ENCODE peak calls at places on chromosome 19, in four cellular contexts. B, X, I and M are unnamed samples. For H3K4me1, the result is how much of the 10 kb centered on the place peaks cover.

GRCh38 chr19:35703343-35703742 is 1.0 kb upstream of the ZBTB32 start:
- DNase-seq in X (no peak), B (no peak), I (no peak), M (no peak)

GRCh38 chr19:48913114-48913513 is 13.0 kb downstream of the NUCB1 start:
- DNase-seq in X (no peak), B (no peak), I (no peak), M (peak)

GRCh38 chr19:6761053-6761676 is 6.1 kb downstream of the SH2D3A start:
- DNase-seq in B (no peak), I (no peak), X (no peak), M (no peak)

GRCh38 chr19:40803857-40804782 is 5.1 kb downstream of the EGLN2 start:
- DNase-seq in I (no peak), X (peak), B (no peak), M (peak)

GRCh38 chr19:55488986-55489710 is 912 bp downstream of the SSC5D start:
- DNase-seq in I (no peak), X (no peak), B (no peak), M (no peak)

GRCh38 chr19:45376045-45376724 is 5.8 kb upstream of the ERCC2 start:
- DNase-seq in B (peak), X (no peak), I (peak), M (no peak)

GRCh38 chr19:8396563-8397203 is 6.5 kb downstream of the RAB11B start:
- DNase-seq in X (peak), I (peak), B (no peak), M (peak)

GRCh38 chr19:15136234-15136954 is 29.2 kb downstream of the SYDE1 start:
- DNase-seq in B (no peak), I (peak), X (no peak), M (no peak)

GRCh38 chr19:49863935-49864320 is 3.4 kb downstream of the PNKP start:
- DNase-seq in I (no peak), B (no peak), X (no peak), M (no peak)

GRCh38 chr19:4914736-4915501 is 5.6 kb downstream of the UHRF1 start:
- DNase-seq in B (no peak), I (peak), X (peak), M (peak)

GRCh38 chr19:50173144-50173543 is 10.1 kb upstream of the IZUMO2 start:
- DNase-seq in B (no peak), X (no peak), I (no peak), M (no peak)

GRCh38 chr19:49151339-49152217 is 3.6 kb downstream of the HRC start:
- DNase-seq in B (no peak), X (peak), I (peak), M (no peak)

GRCh38 chr19:31351212-31352193 is 2.3 kb upstream of the TSHZ3 start:
- DNase-seq in I (peak), X (no peak), B (no peak), M (peak)

GRCh38 chr19:4534836-4535658 is at the start of gene PLIN5:
- DNase-seq in X (peak), B (peak), I (peak), M (peak)

GRCh38 chr19:32581704-32582164 is 744 bp downstream of the PDCD5 start:
- DNase-seq in I (peak), B (no peak), X (no peak), M (no peak)

GRCh38 chr19:3243851-3244700 is 19.6 kb downstream of the CELF5 start:
- DNase-seq in X (peak), I (peak), B (peak), M (no peak)

GRCh38 chr19:49335784-49336481 is 727 bp downstream of the CD37 start:
- DNase-seq in X (no peak), B (no peak), I (no peak), M (no peak)

GRCh38 chr19:13069415-13070369 is 33.0 kb downstream of the LYL1 start:
- DNase-seq in X (no peak), B (no peak), I (no peak), M (no peak)

GRCh38 chr19:2812414-2813234 is 7.0 kb upstream of the ZNF554 start:
- DNase-seq in I (no peak), X (no peak), B (no peak), M (no peak)

GRCh38 chr19:13872695-13873389 is 4.1 kb upstream of the NANOS3 start:
- DNase-seq in B (peak), I (no peak), X (no peak), M (peak)

GRCh38 chr19:19632661-19633060 is 4.6 kb upstream of the LPAR2 start:
- DNase-seq in B (no peak), I (no peak), X (no peak), M (no peak)

GRCh38 chr19:43957891-43958290 is 6.9 kb downstream of the ZNF221 start:
- DNase-seq in I (peak), X (no peak), B (no peak), M (no peak)

GRCh38 chr19:4518345-4519171 is at the start of gene PLIN4:
- DNase-seq in I (peak), B (no peak), X (no peak), M (no peak)

GRCh38 chr19:8151499-8152035 is 2.2 kb upstream of the FBN3 start:
- DNase-seq in X (no peak), B (no peak), I (no peak), M (no peak)

GRCh38 chr19:14556662-14557188 is 15.1 kb downstream of the NDUFB7 start:
- DNase-seq in I (peak), X (peak), B (peak), M (peak)

GRCh38 chr19:33221641-33222040 is 4.0 kb downstream of the SLC7A10 start:
- DNase-seq in I (peak), B (no peak), X (no peak), M (no peak)

GRCh38 chr19:42135836-42136235 is 3.6 kb upstream of the POU2F2 start:
- DNase-seq in X (no peak), I (no peak), B (no peak), M (no peak)

DNA sequence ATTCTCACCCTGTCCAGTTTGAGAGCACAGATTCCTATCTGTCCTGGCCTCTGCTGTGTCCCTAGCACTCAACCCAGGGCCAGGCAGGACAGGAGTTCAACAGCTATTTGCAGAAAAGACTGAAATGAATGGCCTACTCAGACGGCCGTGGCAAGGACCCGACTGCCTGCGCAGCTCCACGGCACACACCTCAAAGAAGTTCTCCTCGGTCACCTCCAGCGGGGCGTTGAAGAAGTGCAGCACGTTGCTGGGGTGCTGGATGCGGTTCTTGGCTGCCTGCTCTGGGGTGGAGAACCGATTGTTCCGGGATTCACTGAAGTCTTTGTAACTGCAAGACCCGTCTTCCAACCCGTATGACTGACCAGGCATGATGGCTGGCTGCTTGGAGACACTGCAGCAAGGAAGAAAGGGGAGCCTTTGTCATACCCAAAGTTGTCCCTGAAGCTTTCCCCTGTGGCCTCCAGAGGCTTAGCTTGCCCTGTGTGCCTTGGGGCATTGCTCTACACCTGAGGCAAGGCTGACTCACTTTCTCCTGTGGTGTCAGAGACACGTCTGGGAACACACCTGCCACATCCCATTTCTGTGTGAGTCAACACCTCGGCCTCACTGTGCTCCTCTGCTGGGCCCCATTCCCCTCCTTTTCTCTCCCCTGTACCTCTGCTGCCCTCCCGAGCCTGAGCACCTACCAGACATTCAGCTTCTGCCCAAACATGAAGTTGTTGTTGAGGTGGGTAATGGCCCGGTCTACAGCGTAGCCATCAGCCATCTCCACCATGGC is 6.8 kb upstream of the ECH1 start:
- DNase-seq in I (no peak), B (no peak), X (no peak), M (no peak)
- H3K4me1 ChIP-seq in I (under half), B (under half), X (under half), M (under half)

GRCh38 chr19:47660435-47660832 is 51.5 kb downstream of the BICRA start:
- DNase-seq in X (no peak), I (no peak), B (no peak), M (no peak)
- H3K27ac ChIP-seq in X (no peak), I (no peak), B (no peak), M (no peak)

GRCh38 chr19:54201172-54201701 is 579 bp downstream of the RPS9 start:
- DNase-seq in X (no peak), I (no peak), B (no peak), M (no peak)

GRCh38 chr19:54206030-54206830 is 5.6 kb downstream of the RPS9 start:
- DNase-seq in I (no peak), X (no peak), B (no peak), M (no peak)

GRCh38 chr19:54204767-54205468 is 4.3 kb downstream of the RPS9 start:
- DNase-seq in B (no peak), I (no peak), X (no peak), M (no peak)

GRCh38 chr19:54201980-54202379 is 1.3 kb downstream of the RPS9 start:
- DNase-seq in B (no peak), I (no peak), X (no peak), M (no peak)

DNA sequence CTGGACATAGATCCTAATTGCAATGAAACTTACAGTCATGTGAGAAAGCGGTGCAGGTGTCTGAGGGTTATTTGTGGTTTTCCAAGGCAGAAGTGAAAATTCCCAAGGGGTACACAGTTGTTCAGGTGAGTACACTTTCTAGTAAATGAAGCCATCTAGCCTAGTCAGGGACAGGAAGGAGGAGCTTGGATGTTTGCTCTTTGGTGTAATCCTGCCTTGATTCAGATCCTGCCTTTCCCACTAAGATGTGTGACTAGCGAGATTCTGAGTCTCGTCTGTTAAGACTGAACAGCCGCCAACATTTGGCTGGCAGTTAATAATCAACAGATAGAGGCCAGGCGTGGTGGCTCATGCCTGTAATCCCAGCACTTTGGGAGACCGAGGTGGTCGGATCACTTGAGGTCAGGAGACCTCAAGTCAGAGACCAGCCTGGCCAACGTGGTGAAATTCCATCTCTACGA is 2.5 kb downstream of the RPS9 start:
- DNase-seq in X (no peak), I (peak), B (no peak), M (no peak)
- H3K4me1 ChIP-seq in X (half or more), I (under half), B (under half), M (half or more)

GRCh38 chr19:1424182-1424955 is 13.8 kb upstream of the RPS15 start:
- DNase-seq in B (no peak), X (no peak), I (no peak), M (no peak)
- H3K27ac ChIP-seq in B (no peak), X (no peak), I (no peak), M (no peak)

DNA sequence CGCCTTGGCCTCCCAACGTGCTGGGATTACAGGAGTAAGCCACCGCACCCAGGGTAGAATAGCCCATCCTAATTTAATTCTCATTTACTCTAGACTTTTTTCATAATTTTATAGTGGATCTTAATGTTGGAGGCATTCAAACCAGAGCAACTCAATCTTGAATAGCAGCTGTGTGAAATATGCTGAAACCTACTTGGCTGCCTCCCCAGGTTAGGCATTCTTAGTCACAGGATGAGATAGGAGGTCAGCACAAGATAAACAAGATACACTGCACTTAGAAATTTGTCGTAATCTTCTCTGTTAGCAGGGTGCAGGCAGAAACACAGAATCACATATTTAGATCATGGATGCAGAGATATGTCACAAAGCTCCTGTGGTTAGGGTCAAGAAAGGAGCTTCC is 2.7 kb upstream of the ZNF43 start:
- DNase-seq in I (peak), X (no peak), B (no peak), M (no peak)
- H3K4me1 ChIP-seq in I (under half), X (under half), B (under half), M (under half)

GRCh38 chr19:17090501-17091074 is 15.0 kb downstream of the MYO9B start:
- DNase-seq in I (peak), B (no peak), X (no peak), M (no peak)
- H3K27ac ChIP-seq in I (peak), B (no peak), X (no peak), M (peak)

DNA sequence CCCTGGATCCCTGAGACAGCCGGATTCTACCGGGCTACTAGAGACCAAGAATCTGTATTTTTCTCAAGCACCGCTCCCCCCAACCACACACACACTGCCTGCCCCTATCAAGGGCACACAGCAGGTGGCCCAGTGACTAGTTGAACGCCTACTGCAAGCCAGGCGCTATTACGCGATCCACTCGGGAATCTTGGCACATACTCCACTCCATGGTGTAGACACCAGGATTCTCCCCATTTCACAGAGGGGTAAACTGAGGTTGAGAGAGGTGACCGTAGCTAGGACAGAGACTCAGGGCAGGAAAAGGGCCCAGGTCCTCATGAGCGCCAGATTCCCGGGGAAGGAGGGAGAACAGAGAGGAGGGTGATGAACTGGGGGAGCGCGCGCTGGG is 481 bp upstream of the SHFL start:
- DNase-seq in B (no peak), I (no peak), X (no peak), M (no peak)
- H3K4me1 ChIP-seq in B (under half), I (under half), X (under half), M (under half)

GRCh38 chr19:17423429-17424208 is 3.8 kb downstream of the MVB12A start:
- DNase-seq in I (no peak), B (no peak), X (no peak), M (no peak)
- H3K27ac ChIP-seq in I (no peak), B (no peak), X (no peak), M (no peak)

GRCh38 chr19:29634002-29634401 is 27.9 kb downstream of the POP4 start:
- DNase-seq in I (no peak), X (no peak), B (no peak), M (no peak)
- H3K4me1 ChIP-seq in I (under half), X (under half), B (under half), M (under half)

DNA sequence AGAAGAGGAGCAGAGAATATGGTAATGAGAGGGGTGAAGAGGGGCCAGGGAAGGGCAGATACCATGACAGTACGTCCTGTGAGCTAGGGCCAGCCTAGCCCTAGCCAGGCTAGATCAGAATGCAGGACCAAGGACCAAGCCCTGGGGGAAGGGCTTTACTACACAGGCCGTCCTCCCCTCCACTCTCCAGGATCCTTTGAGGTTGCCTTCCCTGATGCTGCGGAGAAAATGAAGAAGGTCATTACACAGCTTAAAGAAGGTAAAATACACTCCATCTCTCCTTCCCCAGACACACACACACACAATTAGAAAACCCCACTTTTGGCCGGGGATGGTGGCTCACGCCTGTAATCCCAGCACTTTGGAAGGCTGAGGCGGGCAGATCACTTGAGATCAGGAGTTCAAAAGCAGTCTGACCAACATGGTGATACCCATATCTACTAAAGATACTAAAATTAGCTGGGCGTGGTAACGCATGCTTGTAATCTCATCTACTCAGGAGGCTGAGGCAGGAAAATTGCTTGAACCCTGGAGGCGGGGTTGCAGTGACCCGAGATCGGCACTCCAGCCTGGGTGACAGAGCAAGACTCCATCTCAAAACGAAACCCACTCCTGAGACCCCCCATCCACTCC is 8.5 kb downstream of the SPACA6 start:
- DNase-seq in I (no peak), B (no peak), X (no peak), M (no peak)
- H3K27ac ChIP-seq in I (no peak), B (no peak), X (no peak), M (no peak)